ENCODE peak calls at places on chromosomes 2 and 18, in seven cellular contexts. F, S, T, H, X, A and W are unnamed samples.

GRCh38 chr2:29966256-29966655 is 44.9 kb upstream of the ALK start:
- DNase-seq in H (no peak), X (no peak), A (no peak), F (peak; percentile 59), T (no peak), S (no peak), W (no peak)

GRCh38 chr2:99615247-99615771 is 125.5 kb upstream of the REV1 start:
- DNase-seq in X (no peak), F (no peak), H (no peak), T (no peak), S (no peak), A (no peak), W (no peak)

GRCh38 chr2:233700028-233700635 is 7.4 kb downstream of the UGT1A6 start:
- DNase-seq in X (no peak), A (peak; percentile 88), S (no peak), F (peak; percentile 44), H (no peak), T (no peak), W (peak; percentile 64)

GRCh38 chr2:169933124-169933711 is 106.0 kb downstream of the UBR3 start:
- DNase-seq in S (no peak), F (peak; percentile 28), X (no peak), H (no peak), T (no peak), A (peak; percentile 22), W (peak; percentile 7)

GRCh38 chr2:32291746-32292145 is 14.0 kb downstream of the YIPF4 start:
- DNase-seq in S (no peak), T (no peak), A (no peak), F (no peak), X (no peak), H (no peak), W (no peak)

GRCh38 chr2:115739574-115739973 is 1297.1 kb downstream of the DPP10 start:
- DNase-seq in X (no peak), F (no peak), A (no peak), S (peak; percentile 7), T (no peak), H (no peak), W (no peak)

GRCh38 chr2:159875083-159875482 is 77.1 kb upstream of the CD302 start:
- DNase-seq in T (no peak), H (no peak), A (no peak), F (no peak), X (no peak), S (no peak), W (no peak)

GRCh38 chr18:74791501-74792188 is 194.0 kb downstream of the ZNF407 start:
- DNase-seq in H (no peak), X (no peak), T (no peak), A (no peak), F (no peak), S (no peak), W (no peak)

GRCh38 chr2:178177066-178177679 is 17.1 kb upstream of the OSBPL6 start:
- DNase-seq in X (no peak), A (peak; percentile 64), S (no peak), T (no peak), F (peak; percentile 33), H (no peak), W (no peak)

GRCh38 chr2:234495801-234496441 is 960 bp downstream of the ARL4C start:
- DNase-seq in T (no peak), A (no peak), H (no peak), X (no peak), F (peak; percentile 52), S (peak; percentile 31), W (no peak)

GRCh38 chr2:29613792-29614266 is 307.6 kb downstream of the ALK start:
- DNase-seq in H (no peak), S (no peak), X (no peak), T (no peak), A (no peak), F (no peak), W (no peak)

GRCh38 chr2:208363485-208363884 is 43.1 kb upstream of the PTH2R start:
- DNase-seq in F (peak; percentile 79), S (no peak), X (no peak), H (peak; percentile 58), T (no peak), A (peak; percentile 91), W (no peak)

GRCh38 chr2:40038646-40039045 is 259.6 kb upstream of the THUMPD2 start:
- DNase-seq in T (no peak), X (no peak), S (no peak), A (no peak), F (no peak), H (no peak), W (no peak)

GRCh38 chr2:142531375-142531774 is 346.1 kb upstream of the KYNU start:
- DNase-seq in T (no peak), X (no peak), A (peak; percentile 54), S (no peak), F (peak; percentile 53), H (no peak), W (no peak)